ENCODE peak calls at places on chromosomes 7 and 10, in five cellular contexts. R is HepG2, Z is body of pancreas, E is tibial nerve, I is RWPE1. F is an unnamed sample.

GRCh38 chr7:2687881-2688318 is at the start of gene AMZ1:
- DNase-seq in R (no peak), Z (no peak), E (no peak), I (no peak), F (no peak)

GRCh38 chr10:58662314-58662713 is 149.6 kb downstream of the BICC1 start:
- DNase-seq in R (peak), Z (no peak), E (peak), I (peak), F (no peak)

GRCh38 chr7:2190531-2190930 is 42.2 kb downstream of the MAD1L1 start:
- DNase-seq in R (no peak), Z (no peak), E (no peak), I (peak), F (no peak)

GRCh38 chr7:148115308-148115707 is 475.3 kb upstream of the C7orf33 start:
- DNase-seq in R (no peak), Z (no peak), E (no peak), I (no peak), F (no peak)

GRCh38 chr10:86387221-86387794 is 20.7 kb upstream of the GRID1 start:
- DNase-seq in R (no peak), Z (no peak), E (no peak), I (no peak), F (no peak)

GRCh38 chr10:28282341-28282740 is 20.5 kb downstream of the MPP7 start:
- DNase-seq in R (no peak), Z (no peak), E (no peak), I (no peak), F (no peak)

GRCh38 chr7:111933614-111934013 is 272.6 kb downstream of the DOCK4 start:
- DNase-seq in R (no peak), Z (no peak), E (no peak), I (no peak), F (no peak)

GRCh38 chr10:113273151-113273876 is 279.5 kb upstream of the HABP2 start:
- DNase-seq in R (no peak), Z (peak), E (peak), I (no peak), F (peak)

GRCh38 chr10:14587540-14588083 is 187.1 kb downstream of the FAM107B start:
- DNase-seq in R (no peak), Z (no peak), E (no peak), I (no peak), F (no peak)

GRCh38 chr7:135763261-135763660 is 14.6 kb upstream of the FAM180A start:
- DNase-seq in R (no peak), Z (no peak), E (no peak), I (no peak), F (no peak)

DNA sequence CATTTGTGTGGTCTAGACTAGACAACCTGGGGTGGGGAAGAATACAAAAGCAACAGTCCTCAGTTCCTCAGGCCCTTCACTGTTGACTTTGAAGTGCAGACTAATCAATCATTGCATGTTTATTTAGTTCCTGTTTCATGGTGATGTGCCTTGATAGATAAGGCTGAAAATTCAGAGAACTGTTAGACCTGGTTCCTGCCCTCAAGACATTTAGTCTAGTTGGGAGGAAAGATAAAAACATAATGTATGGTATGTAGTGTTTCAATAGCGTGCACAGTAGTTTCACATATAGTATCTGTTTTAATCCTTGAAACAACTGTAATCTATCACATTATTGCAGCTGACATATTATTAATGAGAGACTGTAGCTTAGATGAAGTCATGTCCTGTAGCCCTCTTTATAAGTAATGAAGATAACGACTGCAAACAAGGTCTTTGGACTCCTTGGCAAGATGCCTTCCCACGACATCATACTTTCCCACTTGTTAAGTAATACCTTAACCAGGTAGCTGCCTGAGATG is 124.0 kb downstream of the CELF2 start:
- DNase-seq in R (peak), Z (peak), E (no peak), I (no peak), F (no peak)
- H3K27ac ChIP-seq in R (no peak), Z (no peak), E (no peak), I (no peak), F (no peak)

GRCh38 chr7:45087301-45088145 is 1.2 kb downstream of the NACAD start:
- DNase-seq in R (no peak), Z (no peak), E (no peak), I (no peak), F (no peak)

GRCh38 chr7:45086348-45087065 is 2.3 kb downstream of the NACAD start:
- DNase-seq in R (no peak), Z (no peak), E (no peak), I (no peak), F (peak)

GRCh38 chr7:45088821-45089313 is at the start of gene NACAD:
- DNase-seq in R (no peak), Z (no peak), E (no peak), I (peak), F (peak)

GRCh38 chr7:45088146-45088701 is 545 bp downstream of the NACAD start:
- DNase-seq in R (no peak), Z (no peak), E (no peak), I (no peak), F (no peak)

GRCh38 chr7:45089314-45089891 is 634 bp upstream of the NACAD start:
- DNase-seq in R (no peak), Z (peak), E (peak), I (peak), F (peak)
- H3K27ac ChIP-seq in R (no peak), Z (no peak), E (peak), I (peak), F (peak)

GRCh38 chr7:36663481-36663880 is 60.8 kb downstream of the AOAH start:
- DNase-seq in R (no peak), Z (no peak), E (no peak), I (no peak), F (no peak)

GRCh38 chr7:36657031-36657660 is 67.1 kb downstream of the AOAH start:
- DNase-seq in R (no peak), Z (no peak), E (no peak), I (no peak), F (no peak)

GRCh38 chr7:36658603-36659516 is 65.4 kb downstream of the AOAH start:
- DNase-seq in R (peak), Z (peak), E (peak), I (peak), F (no peak)

GRCh38 chr7:36661135-36661840 is 63.0 kb downstream of the AOAH start:
- DNase-seq in R (no peak), Z (no peak), E (no peak), I (peak), F (no peak)

GRCh38 chr7:36659638-36660341 is 64.5 kb downstream of the AOAH start:
- DNase-seq in R (no peak), Z (no peak), E (no peak), I (no peak), F (no peak)
- H3K27ac ChIP-seq in R (no peak), Z (no peak), E (no peak), I (no peak), F (no peak)

GRCh38 chr7:1078985-1079384 is 8.9 kb upstream of the GPER1 start:
- DNase-seq in R (peak), Z (no peak), E (no peak), I (no peak), F (no peak)
- H3K27ac ChIP-seq in R (peak), Z (no peak), E (no peak), I (peak), F (no peak)

GRCh38 chr10:122407375-122408125 is 33.0 kb downstream of the PLEKHA1 start:
- DNase-seq in R (no peak), Z (no peak), E (no peak), I (no peak), F (no peak)
- H3K27ac ChIP-seq in R (peak), Z (no peak), E (peak), I (no peak), F (no peak)

GRCh38 chr10:53356616-53357349 is 584.2 kb upstream of the MBL2 start:
- DNase-seq in R (no peak), Z (no peak), E (no peak), I (no peak), F (no peak)
- H3K27ac ChIP-seq in R (no peak), Z (no peak), E (no peak), I (no peak), F (no peak)

DNA sequence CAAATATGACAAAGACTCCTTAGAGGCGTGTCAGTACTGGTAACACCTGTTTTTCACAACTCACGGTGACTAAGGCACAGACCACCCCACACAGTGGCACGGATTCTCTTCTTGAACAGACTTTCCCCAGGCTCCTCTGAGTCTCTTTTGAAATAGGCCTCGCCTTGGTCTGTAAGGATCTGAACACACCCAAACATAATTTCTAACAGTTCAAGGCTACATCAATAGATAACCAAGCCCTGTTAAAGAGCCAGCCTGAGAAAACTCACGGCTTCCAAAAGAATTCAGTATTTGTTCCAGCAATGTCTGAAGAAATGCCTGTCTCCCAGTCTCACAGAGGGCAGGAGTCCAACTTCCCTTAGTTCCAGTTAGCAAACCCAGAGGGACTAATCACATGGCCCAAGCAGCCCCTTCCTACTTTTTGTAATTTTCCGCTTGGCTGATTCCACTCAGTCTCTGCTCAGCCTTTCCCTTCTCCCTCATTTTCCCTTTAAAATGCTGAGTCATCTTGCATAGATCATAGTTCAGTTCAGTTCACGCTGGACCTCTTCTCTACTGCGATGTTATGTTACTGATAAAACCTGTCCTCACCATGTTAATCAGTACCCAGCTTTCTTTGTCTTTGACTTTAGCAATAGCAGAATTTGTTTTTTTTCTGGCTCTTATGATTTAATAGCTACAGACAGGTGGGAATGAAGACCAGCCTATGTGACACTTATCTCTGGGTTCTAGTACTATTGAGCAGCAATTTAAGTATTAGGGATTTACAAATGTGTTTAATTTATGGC is 22.6 kb upstream of the AKR1C3 start:
- DNase-seq in R (peak), Z (peak), E (peak), I (peak), F (peak)
- H3K27ac ChIP-seq in R (peak), Z (peak), E (peak), I (no peak), F (peak)

F was measured in substantia nigra.